ENCODE peak calls at places on chromosomes 4 and X, in ten cellular contexts. L is dorsolateral prefrontal cortex; W is bronchial epithelial cell; T is left ventricle myocardium superior; X is T-helper 1 cell; I is NCI-H187 treated with DMSO at 0.1 percent for 48 hours; J is cerebellum; Y is activated B cell treated with CpG ODN at 0.5 μM for 24 hours; O is activated T-cell treated with anti-CD3 and anti-CD28 coated beads for 1 hour; V is stimulated activated CD4-positive, alpha-beta T cell treated with anti-CD3 and anti-CD28 coated beads, Interleukin-15, amount 100 ng/mL, for 1 hour. A is an unnamed sample.
A peak's percentile ranks its signal among the peaks of the same experiment; 100 is the strongest.

GRCh38 chrX:124426273-124426672 is 79.9 kb downstream of the SH2D1A start:
- DNase-seq in L (no peak), W (no peak), T (no peak), X (no peak), I (no peak), J (no peak), Y (no peak), O (no peak), V (no peak), A (no peak)

GRCh38 chr4:8221476-8221875 is 22.4 kb downstream of the SH3TC1 start:
- DNase-seq in L (no peak), W (no peak), T (no peak), X (no peak), I (no peak), J (no peak), Y (no peak), O (no peak), V (no peak), A (no peak)

GRCh38 chr4:159966741-159967140 is 863.9 kb downstream of the RAPGEF2 start:
- DNase-seq in L (no peak), W (no peak), T (no peak), X (no peak), I (no peak), J (no peak), Y (no peak), O (no peak), V (no peak), A (no peak)

GRCh38 chrX:41452565-41452964 is 5.4 kb downstream of the NYX start:
- DNase-seq in L (no peak), W (no peak), T (no peak), X (no peak), I (no peak), J (no peak), Y (no peak), O (no peak), V (no peak), A (no peak)

GRCh38 chr4:123802082-123802658 is 405.6 kb downstream of the SPRY1 start:
- DNase-seq in L (no peak), W (no peak), T (no peak), X (no peak), I (no peak), J (no peak), Y (no peak), O (no peak), V (no peak), A (no peak)

GRCh38 chr4:20284990-20285389 is 33.3 kb downstream of the SLIT2 start:
- DNase-seq in L (no peak), W (peak; percentile 87), T (no peak), X (no peak), I (no peak), J (no peak), Y (no peak), O (no peak), V (no peak), A (peak; percentile 79)

GRCh38 chrX:108484251-108484650 is 44.6 kb downstream of the COL4A5 start:
- DNase-seq in L (no peak), W (peak; percentile 66), T (no peak), X (no peak), I (no peak), J (no peak), Y (no peak), O (no peak), V (no peak), A (peak; percentile 31)

GRCh38 chrX:143634701-143635442 is 1.0 kb downstream of the SLITRK4 start:
- DNase-seq in L (peak; percentile 6), W (no peak), T (no peak), X (no peak), I (no peak), J (peak; percentile 68), Y (no peak), O (no peak), V (no peak), A (no peak)

GRCh38 chr4:161376275-161376674 is 787.5 kb downstream of the FSTL5 start:
- DNase-seq in L (no peak), W (peak; percentile 71), T (no peak), X (no peak), I (no peak), J (no peak), Y (no peak), O (no peak), V (no peak), A (no peak)

GRCh38 chr4:41455215-41455614 is 82.7 kb upstream of the LIMCH1 start:
- DNase-seq in L (no peak), W (peak; percentile 17), T (no peak), X (no peak), I (no peak), J (no peak), Y (no peak), O (no peak), V (no peak), A (no peak)

GRCh38 chrX:72295745-72296144 is 10.0 kb downstream of the CITED1 start:
- DNase-seq in L (no peak), W (no peak), T (no peak), X (no peak), I (no peak), J (no peak), Y (no peak), O (no peak), V (no peak), A (no peak)

GRCh38 chr4:109574443-109574850 is 14.4 kb downstream of the MCUB start:
- DNase-seq in L (no peak), W (no peak), T (no peak), X (no peak), I (no peak), J (no peak), Y (no peak), O (no peak), V (no peak), A (no peak)

GRCh38 chr4:188262464-188262863 is 123.2 kb downstream of the TRIML1 start:
- DNase-seq in L (no peak), W (peak; percentile 34), T (no peak), X (no peak), I (no peak), J (no peak), Y (no peak), O (no peak), V (no peak), A (peak; percentile 11)